ENCODE peak calls at places on chromosomes 16 and 17, in nine cellular contexts. One of them, this sample, is unnamed.

GRCh38 chr16:79272141-79272577 is 328.4 kb downstream of the MAF start:
- DNase-seq in neural progenitor cell: no peak
- DNase-seq in GM23338: no peak
- DNase-seq in H1: no peak
- DNase-seq in Karpas-422: no peak
- DNase-seq in hepatocyte: no peak
- DNase-seq in IMR-90: no peak
- DNase-seq in PC-3: no peak
- DNase-seq in HCT116: no peak
- DNase-seq in this sample: peak

GRCh38 chr17:73719588-73720071 is 75.4 kb upstream of the SDK2 start:
- DNase-seq in neural progenitor cell: peak
- DNase-seq in GM23338: peak
- DNase-seq in hepatocyte: peak
- DNase-seq in IMR-90: no peak
- DNase-seq in H1: no peak
- DNase-seq in HCT116: no peak
- DNase-seq in Karpas-422: no peak
- DNase-seq in PC-3: no peak
- DNase-seq in this sample: no peak

GRCh38 chr16:46762583-46762982 is 14.4 kb upstream of the MYLK3 start:
- DNase-seq in H1: no peak
- DNase-seq in hepatocyte: peak
- DNase-seq in HCT116: no peak
- DNase-seq in PC-3: peak
- DNase-seq in Karpas-422: no peak
- DNase-seq in IMR-90: no peak
- DNase-seq in GM23338: no peak
- DNase-seq in neural progenitor cell: no peak
- DNase-seq in this sample: no peak

GRCh38 chr17:41404024-41404651 is 6.7 kb upstream of the KRT31 start:
- DNase-seq in PC-3: peak
- DNase-seq in GM23338: no peak
- DNase-seq in Karpas-422: no peak
- DNase-seq in IMR-90: peak
- DNase-seq in H1: no peak
- DNase-seq in neural progenitor cell: no peak
- DNase-seq in hepatocyte: peak
- DNase-seq in HCT116: peak
- DNase-seq in this sample: no peak

GRCh38 chr17:45171338-45172231 is 9.9 kb downstream of the HEXIM2 start:
- DNase-seq in hepatocyte: peak
- DNase-seq in GM23338: peak
- DNase-seq in PC-3: peak
- DNase-seq in neural progenitor cell: peak
- DNase-seq in HCT116: no peak
- DNase-seq in IMR-90: no peak
- DNase-seq in H1: no peak
- DNase-seq in Karpas-422: no peak
- DNase-seq in this sample: peak

GRCh38 chr17:66302761-66303626 is 581 bp downstream of the PRKCA start:
- DNase-seq in hepatocyte: peak
- DNase-seq in GM23338: peak
- DNase-seq in IMR-90: peak
- DNase-seq in H1: no peak
- DNase-seq in Karpas-422: peak
- DNase-seq in HCT116: no peak
- DNase-seq in PC-3: peak
- DNase-seq in neural progenitor cell: peak
- DNase-seq in this sample: peak

GRCh38 chr17:43006639-43007551 is at the start of gene IFI35:
- DNase-seq in H1: no peak
- DNase-seq in PC-3: peak
- DNase-seq in GM23338: peak
- DNase-seq in neural progenitor cell: peak
- DNase-seq in HCT116: peak
- DNase-seq in IMR-90: peak
- DNase-seq in hepatocyte: peak
- DNase-seq in Karpas-422: peak
- DNase-seq in this sample: peak

GRCh38 chr17:44610871-44611270 is 45.4 kb upstream of the MEIOC start:
- DNase-seq in IMR-90: no peak
- DNase-seq in PC-3: no peak
- DNase-seq in neural progenitor cell: no peak
- DNase-seq in hepatocyte: no peak
- DNase-seq in H1: no peak
- DNase-seq in HCT116: no peak
- DNase-seq in GM23338: no peak
- DNase-seq in Karpas-422: no peak
- DNase-seq in this sample: no peak

GRCh38 chr16:15976929-15977637 is 27.7 kb downstream of the ABCC1 start:
- DNase-seq in HCT116: no peak
- DNase-seq in H1: no peak
- DNase-seq in hepatocyte: no peak
- DNase-seq in IMR-90: peak
- DNase-seq in PC-3: no peak
- DNase-seq in neural progenitor cell: no peak
- DNase-seq in Karpas-422: no peak
- DNase-seq in GM23338: no peak
- DNase-seq in this sample: no peak

GRCh38 chr16:29743827-29744531 is 1.8 kb downstream of the C16orf54 start:
- DNase-seq in IMR-90: no peak
- DNase-seq in PC-3: no peak
- DNase-seq in HCT116: no peak
- DNase-seq in Karpas-422: no peak
- DNase-seq in hepatocyte: no peak
- DNase-seq in neural progenitor cell: no peak
- DNase-seq in GM23338: peak
- DNase-seq in H1: no peak
- DNase-seq in this sample: no peak

GRCh38 chr17:13792314-13792713 is 190.6 kb upstream of the HS3ST3A1 start:
- DNase-seq in H1: no peak
- DNase-seq in HCT116: no peak
- DNase-seq in IMR-90: peak
- DNase-seq in PC-3: no peak
- DNase-seq in GM23338: no peak
- DNase-seq in neural progenitor cell: no peak
- DNase-seq in hepatocyte: no peak
- DNase-seq in Karpas-422: no peak
- DNase-seq in this sample: no peak

GRCh38 chr16:13136896-13137295 is 235.5 kb downstream of the SHISA9 start:
- DNase-seq in GM23338: no peak
- DNase-seq in neural progenitor cell: no peak
- DNase-seq in Karpas-422: no peak
- DNase-seq in IMR-90: no peak
- DNase-seq in H1: no peak
- DNase-seq in hepatocyte: no peak
- DNase-seq in HCT116: no peak
- DNase-seq in PC-3: no peak
- DNase-seq in this sample: no peak

GRCh38 chr16:48105456-48105855 is 50.3 kb downstream of the ABCC12 start:
- DNase-seq in neural progenitor cell: no peak
- DNase-seq in H1: no peak
- DNase-seq in hepatocyte: no peak
- DNase-seq in IMR-90: peak
- DNase-seq in GM23338: no peak
- DNase-seq in Karpas-422: no peak
- DNase-seq in HCT116: no peak
- DNase-seq in PC-3: no peak
- DNase-seq in this sample: no peak

GRCh38 chr17:17121162-17121561 is 78.9 kb downstream of the MPRIP start:
- DNase-seq in IMR-90: no peak
- DNase-seq in HCT116: no peak
- DNase-seq in H1: no peak
- DNase-seq in hepatocyte: no peak
- DNase-seq in Karpas-422: no peak
- DNase-seq in PC-3: no peak
- DNase-seq in GM23338: no peak
- DNase-seq in neural progenitor cell: no peak
- DNase-seq in this sample: no peak

GRCh38 chr17:57670769-57671545 is 74.1 kb downstream of the CCDC182 start:
- DNase-seq in neural progenitor cell: no peak
- DNase-seq in IMR-90: no peak
- DNase-seq in hepatocyte: no peak
- DNase-seq in H1: no peak
- DNase-seq in Karpas-422: no peak
- DNase-seq in HCT116: no peak
- DNase-seq in GM23338: no peak
- DNase-seq in PC-3: no peak
- DNase-seq in this sample: peak

GRCh38 chr17:44235583-44235936 is 16.1 kb upstream of the UBTF start:
- DNase-seq in Karpas-422: no peak
- DNase-seq in IMR-90: peak
- DNase-seq in H1: no peak
- DNase-seq in hepatocyte: no peak
- DNase-seq in GM23338: no peak
- DNase-seq in neural progenitor cell: no peak
- DNase-seq in PC-3: peak
- DNase-seq in HCT116: peak
- DNase-seq in this sample: no peak

GRCh38 chr17:40112191-40112590 is 9.6 kb upstream of the MSL1 start:
- DNase-seq in GM23338: no peak
- DNase-seq in PC-3: no peak
- DNase-seq in IMR-90: no peak
- DNase-seq in hepatocyte: no peak
- DNase-seq in neural progenitor cell: no peak
- DNase-seq in HCT116: no peak
- DNase-seq in Karpas-422: no peak
- DNase-seq in H1: no peak
- DNase-seq in this sample: no peak

GRCh38 chr17:40113110-40113960 is 8.4 kb upstream of the MSL1 start:
- DNase-seq in HCT116: peak
- DNase-seq in H1: no peak
- DNase-seq in hepatocyte: peak
- DNase-seq in GM23338: peak
- DNase-seq in neural progenitor cell: peak
- DNase-seq in PC-3: peak
- DNase-seq in IMR-90: peak
- DNase-seq in Karpas-422: peak
- DNase-seq in this sample: peak

GRCh38 chr17:40111221-40112128 is 10.3 kb upstream of the MSL1 start:
- DNase-seq in hepatocyte: peak
- DNase-seq in neural progenitor cell: peak
- DNase-seq in GM23338: peak
- DNase-seq in HCT116: peak
- DNase-seq in H1: no peak
- DNase-seq in IMR-90: peak
- DNase-seq in Karpas-422: peak
- DNase-seq in PC-3: peak
- DNase-seq in this sample: peak

GRCh38 chr17:40113961-40114272 is 7.9 kb upstream of the MSL1 start:
- DNase-seq in H1: no peak
- DNase-seq in neural progenitor cell: no peak
- DNase-seq in PC-3: no peak
- DNase-seq in GM23338: no peak
- DNase-seq in HCT116: no peak
- DNase-seq in IMR-90: peak
- DNase-seq in Karpas-422: no peak
- DNase-seq in hepatocyte: no peak
- DNase-seq in this sample: no peak

DNA sequence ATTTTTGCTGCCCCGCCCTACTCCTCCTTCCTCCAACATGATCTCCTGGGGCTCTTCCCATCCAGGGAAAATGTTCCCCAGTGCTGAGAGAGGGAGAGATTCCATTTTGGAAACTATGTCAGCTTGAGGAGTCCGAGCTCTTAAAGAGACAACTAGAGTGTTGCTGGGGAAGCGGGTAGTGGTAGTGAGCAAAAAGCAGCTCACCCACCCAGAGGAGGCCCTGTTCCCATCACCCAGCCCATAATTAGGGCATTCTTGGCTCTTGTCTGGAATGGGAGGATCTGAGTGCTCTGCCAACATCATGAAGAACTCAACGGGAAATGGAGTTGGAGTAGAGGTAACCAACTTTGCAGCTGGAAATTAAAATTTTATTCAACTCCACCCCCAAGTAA is 9.1 kb upstream of the MSL1 start:
- DNase-seq in neural progenitor cell: no peak
- DNase-seq in hepatocyte: no peak
- DNase-seq in IMR-90: no peak
- DNase-seq in Karpas-422: no peak
- DNase-seq in PC-3: no peak
- DNase-seq in GM23338: no peak
- DNase-seq in H1: no peak
- DNase-seq in HCT116: no peak
- DNase-seq in this sample: no peak
- H3K4me2 ChIP-seq in neural progenitor cell: peak
- H3K4me2 ChIP-seq in hepatocyte: peak
- H3K4me2 ChIP-seq in IMR-90: no peak
- H3K4me2 ChIP-seq in Karpas-422: peak
- H3K4me2 ChIP-seq in PC-3: peak
- H3K4me2 ChIP-seq in GM23338: peak
- H3K4me2 ChIP-seq in H1: no peak
- H3K4me2 ChIP-seq in HCT116: peak
- H3K4me2 ChIP-seq in this sample: peak

GRCh38 chr16:85463228-85463611 is 149.9 kb upstream of the GSE1 start:
- DNase-seq in H1: no peak
- DNase-seq in GM23338: peak
- DNase-seq in Karpas-422: no peak
- DNase-seq in PC-3: no peak
- DNase-seq in neural progenitor cell: no peak
- DNase-seq in IMR-90: no peak
- DNase-seq in HCT116: no peak
- DNase-seq in hepatocyte: peak
- DNase-seq in this sample: no peak
- H3K4me2 ChIP-seq in H1: peak
- H3K4me2 ChIP-seq in GM23338: peak
- H3K4me2 ChIP-seq in Karpas-422: no peak
- H3K4me2 ChIP-seq in PC-3: no peak
- H3K4me2 ChIP-seq in neural progenitor cell: peak
- H3K4me2 ChIP-seq in IMR-90: no peak
- H3K4me2 ChIP-seq in HCT116: no peak
- H3K4me2 ChIP-seq in hepatocyte: peak
- H3K4me2 ChIP-seq in this sample: peak

DNA sequence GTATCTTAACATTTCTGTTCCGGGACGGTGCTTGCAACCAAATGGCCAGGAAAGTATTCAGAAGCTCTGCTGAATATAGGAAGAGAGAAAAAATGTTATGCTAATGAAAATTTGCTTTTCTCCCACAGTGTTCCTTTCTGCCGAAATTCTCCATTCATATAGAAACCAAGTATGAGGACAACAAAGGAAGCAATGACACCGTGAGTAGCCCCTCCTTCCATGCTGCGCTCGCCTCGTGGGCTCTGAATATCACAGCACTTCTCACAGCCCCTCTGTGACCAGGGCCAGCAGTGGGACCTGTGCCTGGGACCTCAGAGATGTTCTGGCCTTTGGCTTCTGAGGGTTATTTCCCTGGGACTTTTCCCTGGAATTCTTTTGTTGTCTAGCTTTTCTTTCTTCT is 139.7 kb upstream of the NOL11 start:
- DNase-seq in PC-3: no peak
- DNase-seq in IMR-90: no peak
- DNase-seq in neural progenitor cell: peak
- DNase-seq in Karpas-422: no peak
- DNase-seq in H1: no peak
- DNase-seq in HCT116: no peak
- DNase-seq in hepatocyte: no peak
- DNase-seq in GM23338: peak
- DNase-seq in this sample: no peak
- H3K4me2 ChIP-seq in PC-3: no peak
- H3K4me2 ChIP-seq in IMR-90: no peak
- H3K4me2 ChIP-seq in neural progenitor cell: no peak
- H3K4me2 ChIP-seq in Karpas-422: no peak
- H3K4me2 ChIP-seq in H1: no peak
- H3K4me2 ChIP-seq in HCT116: no peak
- H3K4me2 ChIP-seq in hepatocyte: no peak
- H3K4me2 ChIP-seq in GM23338: peak
- H3K4me2 ChIP-seq in this sample: no peak

GRCh38 chr16:87585452-87586200 is 16.7 kb upstream of the JPH3 start:
- DNase-seq in hepatocyte: no peak
- DNase-seq in PC-3: no peak
- DNase-seq in IMR-90: no peak
- DNase-seq in GM23338: no peak
- DNase-seq in Karpas-422: no peak
- DNase-seq in HCT116: no peak
- DNase-seq in H1: no peak
- DNase-seq in neural progenitor cell: no peak
- DNase-seq in this sample: no peak
- H3K4me2 ChIP-seq in hepatocyte: no peak
- H3K4me2 ChIP-seq in PC-3: no peak
- H3K4me2 ChIP-seq in IMR-90: no peak
- H3K4me2 ChIP-seq in GM23338: no peak
- H3K4me2 ChIP-seq in Karpas-422: no peak
- H3K4me2 ChIP-seq in HCT116: no peak
- H3K4me2 ChIP-seq in H1: no peak
- H3K4me2 ChIP-seq in neural progenitor cell: no peak
- H3K4me2 ChIP-seq in this sample: no peak